ENCODE peak calls at places on chromosomes 4 and X, in five cellular contexts. M is breast epithelium, X is hypothalamus, Q is NCI-H1092, E is HAP-1. P is an unnamed sample.

GRCh38 chrX:109880629-109881028 is 122.3 kb upstream of the TMEM164 start:
- DNase-seq in M (no peak), Q (no peak), X (no peak), E (no peak), P (no peak)

GRCh38 chr4:178976861-178977260 is 1534.6 kb upstream of the AGA start:
- DNase-seq in X (no peak), E (no peak), Q (no peak), M (no peak), P (no peak)

GRCh38 chr4:37995981-37996770 is 36.0 kb downstream of the PTTG2 start:
- DNase-seq in Q (no peak), M (no peak), E (no peak), X (no peak), P (no peak)

GRCh38 chr4:2267841-2268240 is 5.9 kb upstream of the MXD4 start:
- DNase-seq in E (no peak), M (no peak), X (no peak), Q (no peak), P (no peak)

GRCh38 chr4:8675383-8675782 is 82.8 kb downstream of the CPZ start:
- DNase-seq in E (peak), M (no peak), X (no peak), Q (no peak), P (no peak)

GRCh38 chr4:155433636-155434360 is 57.0 kb upstream of the MAP9 start:
- DNase-seq in Q (no peak), M (no peak), E (no peak), X (no peak), P (no peak)

GRCh38 chrX:11423362-11423818 is 130.2 kb downstream of the AMELX start:
- DNase-seq in M (no peak), X (no peak), E (no peak), Q (no peak), P (no peak)

GRCh38 chrX:66038115-66038514 is 1.8 kb downstream of the VSIG4 start:
- DNase-seq in Q (no peak), X (no peak), E (no peak), M (no peak), P (no peak)

GRCh38 chrX:49995021-49995731 is 72.8 kb downstream of the CLCN5 start:
- DNase-seq in X (no peak), M (no peak), Q (no peak), E (no peak), P (no peak)

GRCh38 chr4:52837716-52838558 is 24.2 kb upstream of the RASL11B start:
- DNase-seq in E (no peak), X (no peak), M (peak), Q (no peak), P (no peak)

GRCh38 chr4:139606600-139607301 is 50.7 kb upstream of the SETD7 start:
- DNase-seq in Q (no peak), M (no peak), E (peak), X (no peak), P (no peak)

GRCh38 chr4:30789219-30789671 is 69.1 kb downstream of the PCDH7 start:
- DNase-seq in Q (no peak), E (no peak), M (no peak), X (no peak), P (no peak)

GRCh38 chrX:2664497-2664896 is 26.6 kb upstream of the CD99 start:
- DNase-seq in Q (no peak), E (no peak), X (no peak), M (no peak), P (no peak)

GRCh38 chrX:72554448-72555140 is 18.0 kb downstream of the HDAC8 start:
- DNase-seq in M (no peak), Q (no peak), X (no peak), E (peak), P (peak)

GRCh38 chr4:151940926-151941617 is 180.3 kb upstream of the GATB start:
- DNase-seq in M (no peak), Q (no peak), E (no peak), X (no peak), P (no peak)

GRCh38 chrX:7163146-7163677 is 15.3 kb upstream of the PUDP start:
- DNase-seq in Q (no peak), X (no peak), E (no peak), M (no peak), P (no peak)

GRCh38 chr4:15233626-15234025 is 194.2 kb upstream of the C1QTNF7 start:
- DNase-seq in X (no peak), Q (no peak), E (no peak), M (no peak), P (no peak)

GRCh38 chr4:122744229-122744628 is 11.7 kb downstream of the BBS12 start:
- DNase-seq in E (no peak), X (no peak), Q (no peak), M (peak), P (no peak)

GRCh38 chr4:8642651-8643321 is 50.2 kb downstream of the CPZ start:
- DNase-seq in X (no peak), M (no peak), Q (no peak), E (no peak), P (no peak)

GRCh38 chr4:155604718-155605601 is 61.7 kb upstream of the GUCY1A1 start:
- DNase-seq in E (no peak), X (no peak), Q (no peak), M (peak), P (no peak)

GRCh38 chr4:1370321-1371124 is 23.5 kb downstream of the UVSSA start:
- DNase-seq in E (no peak), Q (no peak), X (no peak), M (no peak), P (no peak)

GRCh38 chr4:37802068-37802666 is 24.3 kb upstream of the PGM2 start:
- DNase-seq in M (peak), Q (peak), E (peak), X (no peak), P (no peak)

GRCh38 chr4:121711263-121712000 is 14.7 kb upstream of the ANXA5 start:
- DNase-seq in X (peak), E (peak), M (peak), Q (no peak), P (no peak)

P was measured in DMS79.